ENCODE peak calls at places on chromosomes 11 and 22, in nine cellular contexts. Y, B, V, S, D, N, Q, A and K are unnamed samples.

GRCh38 chr11:68396526-68396925 is 64.0 kb upstream of the PPP6R3 start:
- DNase-seq in Y (no peak), B (no peak), V (no peak), S (peak), D (no peak), N (no peak), Q (no peak), A (no peak), K (no peak)

GRCh38 chr11:64923151-64923661 is 1.3 kb upstream of the PPP2R5B start:
- DNase-seq in Y (no peak), B (no peak), V (no peak), S (no peak), D (no peak), N (no peak), Q (no peak), A (no peak), K (no peak)

GRCh38 chr11:74749965-74750296 is 1.3 kb downstream of the RNF169 start:
- DNase-seq in Y (no peak), B (no peak), V (no peak), S (no peak), D (no peak), N (no peak), Q (no peak), A (no peak), K (no peak)

GRCh38 chr11:18322818-18323570 is 627 bp downstream of the GTF2H1 start:
- DNase-seq in Y (no peak), B (no peak), V (no peak), S (no peak), D (no peak), N (no peak), Q (no peak), A (no peak), K (no peak)

GRCh38 chr22:30718491-30718890 is 23.8 kb downstream of the OSBP2 start:
- DNase-seq in Y (no peak), B (no peak), V (no peak), S (no peak), D (peak), N (no peak), Q (no peak), A (no peak), K (no peak)

GRCh38 chr11:126733685-126734084 is 266.9 kb downstream of the KIRREL3 start:
- DNase-seq in Y (peak), B (no peak), V (no peak), S (no peak), D (no peak), N (no peak), Q (no peak), A (no peak), K (no peak)

GRCh38 chr22:23376256-23376655 is 195.9 kb downstream of the BCR start:
- DNase-seq in Y (no peak), B (peak), V (no peak), S (no peak), D (no peak), N (no peak), Q (no peak), A (no peak), K (no peak)

GRCh38 chr11:126083829-126084607 is 21.4 kb upstream of the CDON start:
- DNase-seq in Y (no peak), B (no peak), V (no peak), S (no peak), D (peak), N (no peak), Q (peak), A (no peak), K (peak)

GRCh38 chr11:75279273-75279672 is 38.7 kb downstream of the TPBGL start:
- DNase-seq in Y (peak), B (peak), V (no peak), S (peak), D (no peak), N (no peak), Q (no peak), A (no peak), K (no peak)

GRCh38 chr22:20173246-20173645 is 22.4 kb upstream of the CCDC188 start:
- DNase-seq in Y (no peak), B (no peak), V (no peak), S (no peak), D (no peak), N (no peak), Q (no peak), A (no peak), K (no peak)

GRCh38 chr11:94654201-94654600 is 87.0 kb downstream of the PIWIL4 start:
- DNase-seq in Y (no peak), B (no peak), V (no peak), S (no peak), D (no peak), N (no peak), Q (no peak), A (no peak), K (no peak)

GRCh38 chr11:129023968-129024676 is 81.5 kb upstream of the TP53AIP1 start:
- DNase-seq in Y (peak), B (peak), V (no peak), S (no peak), D (no peak), N (peak), Q (peak), A (no peak), K (no peak)